ENCODE peak calls at places on chromosomes 5 and 9, in five cellular contexts. B is HCT116, Y is H1, G is HepG2, D is NT2/D1. F is an unnamed sample.

GRCh38 chr5:74241751-74242140 is 398.8 kb downstream of the ENC1 start:
- DNase-seq in G (no peak), Y (no peak), D (peak), B (peak), F (no peak)

GRCh38 chr5:169148066-169148740 is 152.7 kb downstream of the SLIT3 start:
- DNase-seq in B (no peak), D (no peak), G (no peak), Y (no peak), F (no peak)

GRCh38 chr5:66145737-66146136 is 1.6 kb downstream of the SREK1 start:
- DNase-seq in G (no peak), Y (no peak), D (no peak), B (no peak), F (no peak)

GRCh38 chr5:14872070-14872989 is 752 bp upstream of the ANKH start:
- DNase-seq in B (no peak), D (no peak), G (peak), Y (no peak), F (no peak)

GRCh38 chr5:28603869-28604268 is 1565.5 kb upstream of the CDH9 start:
- DNase-seq in B (no peak), D (no peak), G (no peak), Y (no peak), F (no peak)

GRCh38 chr5:101929628-101930027 is 366.5 kb downstream of the SLCO4C1 start:
- DNase-seq in G (no peak), D (no peak), Y (no peak), B (no peak), F (no peak)

GRCh38 chr5:76081811-76082783 is 1.1 kb upstream of the SV2C start:
- DNase-seq in D (no peak), B (no peak), G (no peak), Y (no peak), F (no peak)

GRCh38 chr9:81719972-81720371 is 30.6 kb upstream of the TLE1 start:
- DNase-seq in D (no peak), G (peak), B (no peak), Y (no peak), F (no peak)

GRCh38 chr5:149636861-149637246 is 55.6 kb downstream of the ARHGEF37 start:
- DNase-seq in B (peak), D (peak), G (peak), Y (peak), F (no peak)

GRCh38 chr9:131656356-131657030 is 83.4 kb downstream of the RAPGEF1 start:
- DNase-seq in Y (no peak), G (no peak), B (no peak), D (no peak), F (peak)

GRCh38 chr5:140806834-140807775 is at the start of gene PCDHA4:
- DNase-seq in G (peak), Y (no peak), B (no peak), D (peak), F (no peak)

GRCh38 chr9:13358128-13358527 is 78.6 kb upstream of the MPDZ start:
- DNase-seq in G (no peak), B (no peak), Y (no peak), D (no peak), F (no peak)

GRCh38 chr5:95924720-95925119 is 36.9 kb downstream of the ELL2 start:
- DNase-seq in D (no peak), G (peak), Y (no peak), B (no peak), F (no peak)
- TF ChIP-seq ZNF274 in D (no peak), G (no peak), Y (no peak), B (no peak), F (no peak)

GRCh38 chr9:133843751-133844373 is 105.7 kb upstream of the SARDH start:
- DNase-seq in Y (no peak), D (no peak), B (no peak), G (no peak), F (no peak)
- TF ChIP-seq ZNF274 in Y (no peak), D (no peak), B (no peak), G (no peak), F (no peak)

GRCh38 chr9:91094324-91095083 is 267.2 kb downstream of the AUH start:
- DNase-seq in B (no peak), D (no peak), G (no peak), Y (no peak), F (no peak)
- TF ChIP-seq ZNF274 in B (no peak), D (no peak), G (no peak), Y (no peak), F (no peak)

GRCh38 chr5:130290219-130290618 is 386.0 kb downstream of the CHSY3 start:
- DNase-seq in G (no peak), B (no peak), D (no peak), Y (no peak), F (no peak)

GRCh38 chr5:130295235-130295634 is 391.0 kb downstream of the CHSY3 start:
- DNase-seq in G (no peak), D (no peak), B (no peak), Y (no peak), F (no peak)

GRCh38 chr5:130286971-130287370 is 382.7 kb downstream of the CHSY3 start:
- DNase-seq in G (no peak), B (no peak), D (no peak), Y (no peak), F (no peak)

GRCh38 chr5:130287438-130287837 is 383.2 kb downstream of the CHSY3 start:
- DNase-seq in Y (no peak), D (no peak), B (no peak), G (no peak), F (no peak)

GRCh38 chr5:130289132-130290088 is 385.1 kb downstream of the CHSY3 start:
- DNase-seq in B (no peak), D (no peak), Y (no peak), G (no peak), F (no peak)
- TF ChIP-seq ZNF274 in B (no peak), D (no peak), Y (no peak), G (no peak), F (no peak)

GRCh38 chr9:76677481-76678055 is 86.7 kb upstream of the PCA3 start:
- DNase-seq in Y (no peak), B (no peak), G (no peak), D (no peak), F (no peak)
- TF ChIP-seq ZNF274 in Y (no peak), B (no peak), G (no peak), D (no peak), F (no peak)

GRCh38 chr9:129411501-129412175 is 209.3 kb downstream of the C9orf50 start:
- DNase-seq in B (no peak), G (no peak), D (no peak), Y (no peak), F (no peak)
- TF ChIP-seq ZNF274 in B (no peak), G (no peak), D (no peak), Y (no peak), F (no peak)

GRCh38 chr9:74107692-74108091 is 389.4 kb upstream of the RORB start:
- DNase-seq in Y (no peak), B (no peak), G (peak), D (no peak), F (no peak)
- TF ChIP-seq ZNF274 in Y (no peak), B (no peak), G (no peak), D (no peak), F (no peak)

DNA sequence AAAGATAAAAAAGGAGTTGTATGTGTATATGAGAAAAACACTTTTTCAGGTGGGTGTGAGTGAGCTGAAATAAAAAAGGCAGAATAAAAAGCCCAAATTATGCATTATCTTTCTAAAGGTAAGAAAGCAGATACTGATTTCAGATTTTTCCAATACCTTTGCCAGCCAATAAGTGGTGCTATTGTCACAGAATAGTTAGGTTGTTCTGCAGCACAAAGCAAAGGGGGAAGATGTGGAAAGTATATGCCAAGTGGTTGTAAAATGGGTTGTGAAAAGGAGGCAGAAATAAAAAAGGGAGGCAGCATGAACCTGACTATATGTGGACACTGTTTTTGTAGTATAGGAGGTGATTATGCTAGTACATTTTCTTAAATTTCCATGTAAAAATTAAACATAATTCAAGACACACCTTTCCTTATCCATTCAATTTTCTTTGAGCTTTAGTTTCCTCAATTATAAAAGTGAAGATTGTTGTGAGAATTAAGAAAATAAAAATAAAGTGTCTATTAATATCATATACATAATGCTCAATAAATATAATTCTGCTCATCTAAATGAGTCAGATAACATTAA is 106.7 kb downstream of the SMIM15 start:
- DNase-seq in B (no peak), Y (no peak), D (peak), G (peak), F (peak)
- TF ChIP-seq ZNF274 in B (no peak), Y (no peak), D (no peak), G (no peak), F (no peak)

DNA sequence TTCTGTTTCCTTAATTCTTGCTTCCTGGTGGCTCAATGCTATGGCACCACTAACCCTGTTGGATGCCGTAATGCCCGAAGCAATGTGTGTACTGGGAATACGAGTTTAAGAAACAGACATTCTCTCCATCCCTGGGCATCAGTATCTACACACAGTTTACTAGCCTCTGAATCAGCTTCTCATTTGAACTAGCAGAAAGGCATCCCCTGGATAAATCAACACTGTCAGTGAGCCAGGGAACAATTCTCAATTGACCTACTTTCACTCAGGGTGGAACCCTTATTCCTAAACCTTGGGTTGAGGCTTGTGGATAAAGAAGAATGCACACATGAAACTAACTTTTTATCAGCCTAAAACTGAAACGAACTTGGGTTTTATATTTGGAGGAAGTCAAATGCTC is 331.0 kb downstream of the GADD45G start:
- DNase-seq in G (no peak), Y (no peak), B (no peak), D (no peak), F (no peak)
- TF ChIP-seq ZNF274 in G (no peak), Y (no peak), B (no peak), D (no peak), F (no peak)

GRCh38 chr9:35568196-35568595 is 36.9 kb upstream of the TESK1 start:
- DNase-seq in D (no peak), G (no peak), Y (no peak), B (no peak), F (no peak)

GRCh38 chr9:35564658-35565061 is 40.4 kb upstream of the TESK1 start:
- DNase-seq in Y (no peak), D (no peak), G (no peak), B (no peak), F (no peak)

GRCh38 chr9:35569206-35569605 is 35.9 kb upstream of the TESK1 start:
- DNase-seq in G (no peak), D (no peak), B (no peak), Y (no peak), F (peak)

GRCh38 chr9:35563791-35564197 is 41.3 kb upstream of the TESK1 start:
- DNase-seq in D (no peak), Y (no peak), B (no peak), G (peak), F (no peak)

GRCh38 chr9:35566417-35566816 is 38.6 kb upstream of the TESK1 start:
- DNase-seq in D (no peak), Y (no peak), G (no peak), B (no peak), F (no peak)
- TF ChIP-seq ZNF274 in D (no peak), Y (no peak), G (no peak), B (no peak), F (no peak)

F was measured in GM12878.